ENCODE peak calls at places on chromosomes 3 and 15, in four cellular contexts. One of them, this sample, is unnamed.
A peak's percentile ranks its signal among the peaks of the same experiment; 100 is the strongest.

GRCh38 chr15:79970921-79971434 is at the start of gene BCL2A1:
- DNase-seq in AG10803: peak; percentile 83
- DNase-seq in GM20000: peak; percentile 52
- DNase-seq in cardiac muscle cell: peak; percentile 83
- DNase-seq in this sample: peak; percentile 58

GRCh38 chr3:115350606-115351005 is 203.5 kb upstream of the ZBTB20 start:
- DNase-seq in GM20000: no peak
- DNase-seq in AG10803: peak; percentile 5
- DNase-seq in cardiac muscle cell: no peak
- DNase-seq in this sample: peak; percentile 26

GRCh38 chr3:107670991-107671390 is 148.2 kb downstream of the BBX start:
- DNase-seq in AG10803: peak; percentile 77
- DNase-seq in cardiac muscle cell: peak; percentile 27
- DNase-seq in GM20000: no peak
- DNase-seq in this sample: no peak

GRCh38 chr3:163481738-163482137 is 1596.6 kb downstream of the SI start:
- DNase-seq in GM20000: no peak
- DNase-seq in cardiac muscle cell: no peak
- DNase-seq in AG10803: no peak
- DNase-seq in this sample: no peak

GRCh38 chr15:51076898-51077564 is 17.7 kb downstream of the TNFAIP8L3 start:
- DNase-seq in GM20000: peak; percentile 52
- DNase-seq in AG10803: peak; percentile 54
- DNase-seq in cardiac muscle cell: peak; percentile 94
- DNase-seq in this sample: peak; percentile 89

GRCh38 chr3:47002490-47003410 is 23.3 kb downstream of the NBEAL2 start:
- DNase-seq in AG10803: no peak
- DNase-seq in cardiac muscle cell: no peak
- DNase-seq in GM20000: no peak
- DNase-seq in this sample: no peak

GRCh38 chr3:62817678-62818077 is 57.5 kb downstream of the CADPS start:
- DNase-seq in AG10803: peak; percentile 3
- DNase-seq in cardiac muscle cell: no peak
- DNase-seq in GM20000: no peak
- DNase-seq in this sample: no peak

GRCh38 chr3:196757876-196758739 is 18.5 kb downstream of the PAK2 start:
- DNase-seq in cardiac muscle cell: peak; percentile 71
- DNase-seq in AG10803: peak; percentile 39
- DNase-seq in GM20000: no peak
- DNase-seq in this sample: peak; percentile 72

GRCh38 chr3:123335007-123335670 is 113.8 kb downstream of the ADCY5 start:
- DNase-seq in AG10803: no peak
- DNase-seq in GM20000: peak; percentile 32
- DNase-seq in cardiac muscle cell: no peak
- DNase-seq in this sample: no peak

GRCh38 chr3:197486861-197487260 is 68.9 kb downstream of the BDH1 start:
- DNase-seq in GM20000: no peak
- DNase-seq in cardiac muscle cell: no peak
- DNase-seq in AG10803: no peak
- DNase-seq in this sample: no peak

GRCh38 chr3:120177151-120177550 is 82.9 kb upstream of the GSK3B start:
- DNase-seq in GM20000: no peak
- DNase-seq in AG10803: peak; percentile 92
- DNase-seq in cardiac muscle cell: peak; percentile 93
- DNase-seq in this sample: peak; percentile 76

GRCh38 chr3:179098388-179099077 is 26.9 kb upstream of the ZMAT3 start:
- DNase-seq in cardiac muscle cell: peak; percentile 46
- DNase-seq in AG10803: peak; percentile 22
- DNase-seq in GM20000: no peak
- DNase-seq in this sample: peak; percentile 74

DNA sequence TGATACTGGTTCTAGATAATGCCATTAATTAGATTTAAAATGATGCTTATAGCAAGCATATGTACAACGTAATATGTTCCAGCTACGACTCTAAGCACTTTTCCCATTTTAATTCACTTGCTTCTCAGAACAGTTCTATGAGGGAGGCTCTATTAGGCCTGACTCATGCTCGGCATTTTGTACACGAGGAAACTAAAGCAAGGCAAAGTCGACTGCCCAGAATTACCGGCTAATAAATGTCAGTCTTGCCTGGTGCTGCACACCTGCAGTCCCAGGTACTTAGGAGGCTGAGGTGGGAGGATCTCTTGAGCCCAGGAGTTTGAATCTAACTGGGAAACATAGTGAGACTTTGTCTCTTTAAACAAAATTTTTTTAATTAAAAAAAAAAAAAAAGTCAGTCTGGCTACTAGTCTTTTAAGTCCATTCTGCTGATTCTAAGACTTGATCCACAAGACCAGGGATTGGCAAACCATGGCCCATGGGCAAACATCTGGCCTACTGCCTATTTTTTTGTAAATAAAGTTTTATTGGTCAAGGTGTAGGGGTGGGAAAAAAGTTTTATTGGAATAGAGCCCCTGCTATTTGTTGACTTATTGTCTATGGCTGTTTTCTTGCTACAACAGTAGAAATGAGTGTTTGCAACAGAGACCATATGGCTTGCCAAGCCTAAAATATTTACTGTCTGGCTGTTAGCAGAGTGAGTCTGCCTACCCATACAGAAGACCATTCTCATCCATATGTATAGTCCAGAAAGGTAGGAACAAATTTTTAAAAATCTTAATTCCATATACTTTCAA is 106.2 kb downstream of the PTPRG start:
- DNase-seq in GM20000: no peak
- DNase-seq in AG10803: peak; percentile 54
- DNase-seq in cardiac muscle cell: peak; percentile 44
- DNase-seq in this sample: no peak
- TF ChIP-seq CTCF in GM20000: no peak
- TF ChIP-seq CTCF in AG10803: no peak
- TF ChIP-seq CTCF in cardiac muscle cell: no peak
- TF ChIP-seq CTCF in this sample: no peak

GRCh38 chr15:101067660-101068522 is 148.7 kb downstream of the LRRK1 start:
- DNase-seq in AG10803: no peak
- DNase-seq in GM20000: no peak
- DNase-seq in cardiac muscle cell: no peak
- DNase-seq in this sample: no peak

GRCh38 chr15:101070502-101071273 is 151.5 kb downstream of the LRRK1 start:
- DNase-seq in GM20000: no peak
- DNase-seq in AG10803: peak; percentile 88
- DNase-seq in cardiac muscle cell: peak; percentile 88
- DNase-seq in this sample: peak; percentile 85

GRCh38 chr15:101070024-101070423 is 150.9 kb downstream of the LRRK1 start:
- DNase-seq in GM20000: no peak
- DNase-seq in AG10803: no peak
- DNase-seq in cardiac muscle cell: no peak
- DNase-seq in this sample: no peak

GRCh38 chr15:101068523-101068960 is 149.4 kb downstream of the LRRK1 start:
- DNase-seq in cardiac muscle cell: no peak
- DNase-seq in AG10803: no peak
- DNase-seq in GM20000: no peak
- DNase-seq in this sample: no peak

DNA sequence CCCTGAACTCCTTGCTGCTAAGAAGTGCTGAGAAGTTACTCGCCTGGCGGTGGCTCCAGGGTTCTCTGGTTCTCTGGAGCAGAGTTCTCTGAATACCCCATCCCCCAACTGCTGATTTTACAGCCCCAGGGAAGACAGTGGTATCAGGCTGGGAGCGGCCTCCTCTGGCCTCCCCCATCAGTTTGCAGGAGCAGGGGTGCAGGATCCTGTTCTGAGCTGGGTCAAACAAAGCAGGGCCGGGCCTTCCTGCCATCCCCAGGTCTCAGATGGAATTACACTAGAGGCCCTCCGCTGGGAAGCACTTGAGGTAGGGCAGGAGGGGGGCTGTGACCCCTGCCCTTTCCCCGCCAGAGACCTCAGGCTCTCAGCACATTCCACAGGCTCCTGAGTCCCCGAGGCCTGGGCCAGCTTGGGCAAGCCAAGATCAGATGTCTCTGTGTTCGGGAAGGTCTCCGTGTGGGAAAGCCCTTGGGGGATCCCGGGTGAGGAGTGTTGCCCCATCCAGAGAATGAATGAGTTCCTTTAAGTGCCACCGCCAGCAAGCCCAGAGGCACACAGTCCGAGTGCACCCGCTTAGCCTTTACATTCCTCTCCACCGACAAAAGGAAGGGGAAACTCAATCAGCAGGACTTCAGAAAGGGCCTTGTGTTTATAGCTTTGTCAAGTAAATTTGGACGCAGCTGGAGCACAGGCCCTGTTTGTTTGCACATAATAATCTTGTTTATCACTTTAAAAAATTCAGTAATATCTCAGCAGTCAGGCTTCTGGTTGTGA is 150.0 kb downstream of the LRRK1 start:
- DNase-seq in GM20000: no peak
- DNase-seq in cardiac muscle cell: peak; percentile 51
- DNase-seq in AG10803: peak; percentile 31
- DNase-seq in this sample: peak; percentile 28
- TF ChIP-seq CTCF in GM20000: no peak
- TF ChIP-seq CTCF in cardiac muscle cell: peak; percentile 27
- TF ChIP-seq CTCF in AG10803: peak; percentile 3
- TF ChIP-seq CTCF in this sample: peak; percentile 14

DNA sequence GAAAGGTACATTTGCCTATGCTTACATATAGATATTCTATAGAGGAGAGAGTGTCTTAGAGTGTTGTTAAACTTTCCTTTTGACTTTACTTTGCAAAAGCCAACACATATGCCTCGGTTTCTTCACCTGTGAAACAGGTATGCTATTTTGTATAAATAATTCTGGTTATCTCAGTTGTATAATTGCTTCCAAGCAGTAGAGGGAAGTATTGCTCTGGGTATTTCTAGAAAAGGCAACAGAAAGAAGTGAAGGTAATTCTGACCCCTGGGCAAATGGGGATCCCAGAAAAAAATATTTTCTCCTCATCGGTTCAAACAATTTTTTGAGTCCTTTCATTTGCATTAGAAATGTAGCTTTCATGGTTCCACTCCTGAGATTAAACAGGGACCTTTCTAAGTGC is 216.5 kb upstream of the SEMA6D start:
- DNase-seq in cardiac muscle cell: no peak
- DNase-seq in GM20000: no peak
- DNase-seq in AG10803: no peak
- DNase-seq in this sample: no peak
- TF ChIP-seq CTCF in cardiac muscle cell: peak; percentile 8
- TF ChIP-seq CTCF in GM20000: no peak
- TF ChIP-seq CTCF in AG10803: no peak
- TF ChIP-seq CTCF in this sample: no peak

DNA sequence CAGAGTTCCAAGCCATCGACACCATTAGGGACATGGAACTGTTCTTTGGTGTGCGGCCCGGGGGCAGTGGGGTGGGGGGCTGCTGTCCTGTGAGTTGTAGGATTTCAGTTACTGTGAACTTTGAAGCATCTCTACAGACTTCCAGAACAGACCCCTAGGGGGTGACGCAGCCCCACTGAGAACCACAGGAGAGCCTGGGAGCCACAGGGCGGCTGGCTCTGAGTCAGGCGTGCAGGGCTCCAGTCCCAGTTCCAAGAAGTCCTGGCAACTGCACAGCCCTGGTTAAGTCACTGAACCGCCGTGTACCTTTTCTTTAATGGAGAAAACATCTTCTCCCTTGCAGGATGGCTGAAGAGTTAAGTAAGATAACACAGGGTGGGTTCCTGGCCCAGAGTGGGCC is 23.5 kb upstream of the LRTM1 start:
- DNase-seq in GM20000: no peak
- DNase-seq in AG10803: peak; percentile 93
- DNase-seq in cardiac muscle cell: peak; percentile 92
- DNase-seq in this sample: peak; percentile 95
- TF ChIP-seq CTCF in GM20000: no peak
- TF ChIP-seq CTCF in AG10803: peak; percentile 85
- TF ChIP-seq CTCF in cardiac muscle cell: peak; percentile 84
- TF ChIP-seq CTCF in this sample: peak; percentile 77

GRCh38 chr3:149016242-149016641 is 24.9 kb downstream of the GYG1 start:
- DNase-seq in GM20000: no peak
- DNase-seq in AG10803: no peak
- DNase-seq in cardiac muscle cell: no peak
- DNase-seq in this sample: no peak
- TF ChIP-seq CTCF in GM20000: no peak
- TF ChIP-seq CTCF in AG10803: no peak
- TF ChIP-seq CTCF in cardiac muscle cell: no peak
- TF ChIP-seq CTCF in this sample: no peak

GRCh38 chr15:81411056-81411455 is 37.0 kb upstream of the TMC3 start:
- DNase-seq in AG10803: no peak
- DNase-seq in GM20000: no peak
- DNase-seq in cardiac muscle cell: no peak
- DNase-seq in this sample: no peak
- TF ChIP-seq CTCF in AG10803: peak; percentile 33
- TF ChIP-seq CTCF in GM20000: no peak
- TF ChIP-seq CTCF in cardiac muscle cell: no peak
- TF ChIP-seq CTCF in this sample: no peak